ENCODE peak calls at places on chromosomes 6 and 20, in seven cellular contexts. S is HCT116, N is GM12878, F is NT2/D1, C is H1, T is HepG2, Q is K562. K is an unnamed sample.

GRCh38 chr20:258963-259362 is 1.4 kb downstream of the DEFB132 start:
- DNase-seq in S (peak; percentile 33), N (no peak), F (no peak), C (no peak), T (peak; percentile 67), Q (peak; percentile 18), K (no peak)

GRCh38 chr20:17562804-17563305 is 7.0 kb upstream of the DSTN start:
- DNase-seq in S (no peak), N (no peak), F (no peak), C (peak; percentile 27), T (peak; percentile 65), Q (peak; percentile 34), K (no peak)

GRCh38 chr6:395432-396125 is 4.0 kb downstream of the IRF4 start:
- DNase-seq in S (no peak), N (no peak), F (no peak), C (no peak), T (no peak), Q (no peak), K (no peak)

GRCh38 chr6:46175446-46175845 is 4.7 kb upstream of the ENPP5 start:
- DNase-seq in S (no peak), N (peak; percentile 57), F (no peak), C (no peak), T (no peak), Q (no peak), K (no peak)

GRCh38 chr20:49446080-49446479 is 36.4 kb downstream of the KCNB1 start:
- DNase-seq in S (no peak), N (no peak), F (no peak), C (no peak), T (no peak), Q (no peak), K (no peak)

GRCh38 chr6:56549014-56549413 is 93.7 kb downstream of the DST start:
- DNase-seq in S (no peak), N (no peak), F (no peak), C (no peak), T (no peak), Q (no peak), K (peak; percentile 27)

GRCh38 chr6:13989424-13990144 is 64.8 kb downstream of the RNF182 start:
- DNase-seq in S (no peak), N (no peak), F (no peak), C (no peak), T (no peak), Q (no peak), K (no peak)

GRCh38 chr20:289693-290080 is 863 bp downstream of the C20orf96 start:
- DNase-seq in S (no peak), N (no peak), F (no peak), C (no peak), T (no peak), Q (no peak), K (no peak)

GRCh38 chr20:43863821-43864544 is 50.7 kb upstream of the TOX2 start:
- DNase-seq in S (no peak), N (no peak), F (no peak), C (no peak), T (no peak), Q (no peak), K (no peak)
- TF ChIP-seq YY1 in S (no peak), N (no peak), F (no peak), C (no peak), T (no peak), Q (no peak), K (no peak)

GRCh38 chr6:72238900-72239299 is 352.6 kb downstream of the RIMS1 start:
- DNase-seq in S (no peak), N (no peak), F (no peak), C (no peak), T (no peak), Q (no peak), K (no peak)
- TF ChIP-seq YY1 in S (no peak), N (no peak), F (no peak), C (no peak), T (no peak), Q (no peak), K (no peak)

DNA sequence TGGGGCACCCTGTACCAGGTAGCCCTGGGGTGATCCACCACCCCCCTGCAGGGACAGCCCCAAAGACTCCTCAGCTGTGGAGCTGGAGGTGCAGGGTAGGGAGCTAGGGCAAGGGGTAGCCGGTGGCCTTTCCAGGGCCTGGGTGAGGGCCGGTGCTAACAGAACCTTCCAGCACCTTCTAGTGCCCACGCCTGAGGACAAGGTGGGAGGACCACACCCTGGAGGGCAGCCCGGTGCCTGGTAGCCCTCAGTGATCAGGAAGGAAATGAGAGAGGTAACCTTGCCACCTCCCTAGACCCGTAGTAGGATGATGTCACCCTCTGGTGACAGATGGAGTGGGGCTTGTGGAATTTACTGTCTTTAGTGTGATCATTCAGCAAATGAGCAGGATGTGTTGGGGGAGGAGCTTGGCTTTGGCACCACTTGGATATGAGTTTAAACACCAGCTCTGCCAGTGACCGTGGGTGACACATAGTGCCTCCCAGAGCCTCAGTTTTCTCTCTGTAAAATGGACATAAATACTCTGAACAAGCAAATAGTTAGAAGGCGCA is 187.7 kb downstream of the NFATC2 start:
- DNase-seq in S (no peak), N (no peak), F (no peak), C (no peak), T (no peak), Q (no peak), K (no peak)
- TF ChIP-seq YY1 in S (no peak), N (no peak), F (no peak), C (no peak), T (no peak), Q (no peak), K (no peak)

DNA sequence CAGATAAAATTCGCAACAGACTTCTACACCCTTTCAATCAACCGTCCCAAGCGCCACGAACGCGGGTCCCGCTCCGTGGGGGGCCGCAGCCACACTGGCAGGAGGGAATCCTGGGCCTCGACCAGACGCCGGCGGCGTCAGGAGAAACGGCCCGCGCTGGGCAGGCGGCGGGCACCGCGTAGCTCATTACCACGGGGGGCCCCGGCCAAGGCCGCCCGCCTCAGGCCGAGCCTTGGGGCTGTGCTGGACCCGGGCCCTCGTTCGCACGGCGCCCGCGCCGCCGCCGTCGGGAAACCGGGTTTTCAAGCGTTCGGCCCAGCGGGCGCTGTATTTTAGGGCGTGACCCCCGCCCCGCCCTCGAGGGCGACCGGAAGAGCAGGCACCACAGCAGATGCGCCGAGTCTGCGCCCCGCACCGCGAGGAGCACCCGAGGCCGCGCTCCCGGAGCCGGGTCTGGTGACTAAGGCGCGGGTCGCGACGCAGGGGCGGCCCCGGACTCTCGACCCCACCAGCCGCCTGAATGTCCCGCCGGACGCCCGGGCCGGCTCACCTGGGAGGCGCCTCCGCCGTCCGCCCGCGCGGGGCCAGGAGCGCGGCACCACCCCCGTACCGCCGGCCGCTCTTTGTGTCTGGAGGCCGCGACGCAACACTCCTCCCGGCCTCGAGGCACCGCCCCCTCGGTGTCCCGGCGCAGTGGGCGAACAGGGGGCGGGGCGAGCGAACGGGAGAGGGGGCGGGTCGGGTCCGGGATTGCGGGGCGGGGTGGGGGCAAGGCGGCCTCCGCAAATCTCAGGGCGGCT is at the start of gene NINL:
- DNase-seq in S (no peak), N (no peak), F (peak; percentile 44), C (peak; percentile 89), T (peak; percentile 82), Q (peak; percentile 53), K (peak; percentile 97)
- TF ChIP-seq YY1 in S (no peak), N (no peak), F (no peak), C (no peak), T (peak; percentile 52), Q (no peak), K (no peak)

K was measured in SK-N-SH.